ENCODE peak calls at places on chromosomes 12 and 14, in eight cellular contexts. D is fibroblast of villous mesenchyme, L is SK-N-SH, Q is progenitor cell of endocrine pancreas, Z is mesothelial cell of epicardium, B is astrocyte of the spinal cord, T is foreskin keratinocyte, I is dorsolateral prefrontal cortex. O is an unnamed sample.

GRCh38 chr12:131007031-131007793 is 53.5 kb downstream of the ADGRD1 start:
- DNase-seq in D (no peak), L (peak; percentile 89), T (no peak), Z (no peak), B (no peak), Q (no peak), I (peak; percentile 31), O (no peak)

GRCh38 chr14:72796935-72797334 is 97.0 kb downstream of the DPF3 start:
- DNase-seq in T (no peak), D (no peak), Z (no peak), I (no peak), B (no peak), Q (no peak), L (no peak), O (no peak)

GRCh38 chr12:48818831-48819590 is 715 bp downstream of the CACNB3 start:
- DNase-seq in Q (no peak), I (no peak), Z (no peak), D (peak; percentile 23), B (no peak), T (no peak), L (no peak), O (no peak)

GRCh38 chr12:113926792-113927191 is 39.3 kb downstream of the RBM19 start:
- DNase-seq in T (no peak), Q (no peak), B (peak; percentile 14), Z (no peak), I (no peak), L (no peak), D (no peak), O (no peak)

GRCh38 chr14:103436533-103436932 is 51.3 kb downstream of the MARK3 start:
- DNase-seq in B (peak; percentile 23), D (peak; percentile 61), Q (no peak), Z (no peak), L (no peak), T (peak; percentile 9), I (no peak), O (no peak)

GRCh38 chr12:106369624-106370346 is 12.2 kb downstream of the POLR3B start:
- DNase-seq in Q (no peak), L (no peak), I (no peak), Z (no peak), B (peak; percentile 72), T (peak; percentile 88), D (peak; percentile 79), O (no peak)

GRCh38 chr14:51369814-51370213 is 129.8 kb downstream of the TMX1 start:
- DNase-seq in Z (no peak), Q (no peak), I (no peak), D (no peak), T (no peak), L (no peak), B (no peak), O (no peak)

GRCh38 chr12:94230357-94230905 is 82.1 kb downstream of the PLXNC1 start:
- DNase-seq in I (no peak), L (no peak), Q (no peak), T (no peak), Z (no peak), B (no peak), D (peak; percentile 23), O (no peak)

GRCh38 chr12:64104376-64104775 is 117.7 kb downstream of the KICS2 start:
- DNase-seq in B (peak; percentile 44), Q (no peak), T (peak; percentile 88), Z (no peak), D (peak; percentile 77), I (no peak), L (no peak), O (no peak)

DNA sequence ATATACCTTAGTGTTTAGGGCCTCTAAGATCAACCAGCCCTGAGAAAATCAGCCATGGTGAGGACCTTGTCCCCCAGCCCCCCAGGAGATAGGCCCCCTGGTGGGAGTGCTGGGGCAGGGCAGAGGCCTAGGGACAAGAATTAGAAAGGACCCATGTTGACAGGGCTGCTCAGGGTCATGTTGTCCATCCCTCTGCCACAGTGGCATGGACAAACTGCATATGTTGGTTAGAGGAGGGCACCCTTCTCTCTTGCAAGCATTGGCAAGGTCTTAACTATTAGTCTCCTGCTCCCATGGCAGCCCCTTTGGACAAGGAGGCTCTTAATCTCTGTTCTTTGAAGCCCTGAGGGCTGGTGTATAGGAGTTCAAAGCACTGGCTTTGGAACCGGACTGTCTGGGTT is 755 bp upstream of the PTPN6 start:
- DNase-seq in Z (no peak), B (no peak), I (no peak), L (peak; percentile 62), T (no peak), D (no peak), Q (no peak), O (no peak)
- TF ChIP-seq CTCF in Z (no peak), B (peak; percentile 21), I (no peak), L (peak; percentile 41), T (peak; percentile 28), D (peak; percentile 33), Q (peak; percentile 59), O (peak; percentile 8)

GRCh38 chr12:1533602-1534304 is 60.6 kb downstream of the FBXL14 start:
- DNase-seq in Q (no peak), I (no peak), Z (no peak), D (no peak), B (peak; percentile 80), L (no peak), T (no peak), O (no peak)
- TF ChIP-seq CTCF in Q (no peak), I (no peak), Z (no peak), D (no peak), B (no peak), L (no peak), T (no peak), O (no peak)

DNA sequence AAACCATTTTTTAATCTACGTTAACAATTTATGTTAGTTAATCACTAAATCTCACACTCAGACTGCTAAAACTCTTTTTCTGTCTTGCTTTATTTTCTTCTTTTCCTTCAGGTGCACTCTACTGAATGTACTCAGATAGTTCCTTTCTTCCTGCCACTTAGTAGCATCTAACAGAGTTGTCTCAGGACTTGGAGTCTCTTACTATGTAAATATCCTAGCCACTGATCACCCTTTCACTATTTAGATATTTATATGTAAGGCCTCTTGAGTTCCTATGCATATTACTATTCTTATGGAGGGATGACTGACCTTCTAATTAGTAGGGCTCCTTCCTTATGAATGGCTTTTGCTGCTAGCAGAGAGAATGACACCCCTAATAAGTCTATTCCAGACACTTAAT is 586.3 kb downstream of the RERGL start:
- DNase-seq in Z (no peak), B (no peak), D (no peak), L (no peak), T (no peak), I (no peak), Q (no peak), O (no peak)
- TF ChIP-seq CTCF in Z (no peak), B (no peak), D (no peak), L (no peak), T (no peak), I (no peak), Q (no peak), O (no peak)

GRCh38 chr12:22981711-22982110 is 356.7 kb downstream of the ETNK1 start:
- DNase-seq in B (peak; percentile 46), Q (no peak), I (no peak), Z (no peak), D (peak; percentile 66), T (peak; percentile 29), L (no peak), O (no peak)
- TF ChIP-seq CTCF in B (peak; percentile 33), Q (no peak), I (no peak), Z (no peak), D (peak; percentile 49), T (peak; percentile 52), L (peak; percentile 27), O (peak; percentile 33)

DNA sequence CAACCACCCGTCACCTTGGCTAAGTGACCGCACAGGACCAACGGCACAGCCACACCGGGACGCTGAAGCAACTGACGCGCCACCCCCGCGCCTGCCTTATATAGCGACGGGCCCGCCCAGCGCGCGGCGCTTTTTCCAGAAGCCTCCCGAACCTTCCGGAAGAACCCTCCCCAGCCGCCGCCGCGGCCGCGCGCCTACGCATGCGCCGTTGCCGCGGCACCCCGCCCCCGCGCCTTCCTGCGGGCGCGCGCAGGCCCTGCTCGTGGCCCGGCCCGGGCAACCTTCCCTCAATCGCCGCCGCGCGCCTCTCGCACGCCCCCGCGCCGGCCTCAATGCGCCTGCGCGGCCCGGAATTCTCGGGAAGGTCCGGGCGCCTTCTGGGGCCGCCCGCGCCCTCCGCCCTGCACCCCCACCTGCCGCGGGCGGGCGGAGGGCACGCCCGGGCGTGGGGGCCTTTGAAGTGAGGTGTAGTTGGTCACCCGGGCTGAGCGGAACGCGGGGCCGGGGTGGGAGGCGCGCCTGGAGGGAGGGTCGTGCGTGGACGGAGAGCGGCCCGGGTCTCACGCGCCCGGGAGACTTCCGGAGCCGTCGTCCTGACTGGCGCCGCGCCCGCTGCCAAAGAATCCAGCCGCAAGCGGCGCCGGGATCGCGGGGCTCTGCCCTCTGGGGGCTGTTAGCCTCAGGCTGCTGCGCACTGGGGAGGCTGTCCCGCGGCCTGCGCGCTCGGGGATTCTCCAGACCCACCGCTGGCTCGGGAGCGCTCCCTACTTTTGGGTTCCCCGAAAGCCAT is at the start of gene HSP90AA1:
- DNase-seq in B (peak; percentile 92), L (peak; percentile 99), D (peak; percentile 90), T (peak; percentile 76), Z (peak; percentile 96), I (peak; percentile 87), Q (peak; percentile 90), O (peak; percentile 85)
- TF ChIP-seq CTCF in B (peak; percentile 19), L (peak; percentile 31), D (peak; percentile 20), T (peak; percentile 16), Z (no peak), I (peak; percentile 55), Q (peak; percentile 20), O (no peak)

DNA sequence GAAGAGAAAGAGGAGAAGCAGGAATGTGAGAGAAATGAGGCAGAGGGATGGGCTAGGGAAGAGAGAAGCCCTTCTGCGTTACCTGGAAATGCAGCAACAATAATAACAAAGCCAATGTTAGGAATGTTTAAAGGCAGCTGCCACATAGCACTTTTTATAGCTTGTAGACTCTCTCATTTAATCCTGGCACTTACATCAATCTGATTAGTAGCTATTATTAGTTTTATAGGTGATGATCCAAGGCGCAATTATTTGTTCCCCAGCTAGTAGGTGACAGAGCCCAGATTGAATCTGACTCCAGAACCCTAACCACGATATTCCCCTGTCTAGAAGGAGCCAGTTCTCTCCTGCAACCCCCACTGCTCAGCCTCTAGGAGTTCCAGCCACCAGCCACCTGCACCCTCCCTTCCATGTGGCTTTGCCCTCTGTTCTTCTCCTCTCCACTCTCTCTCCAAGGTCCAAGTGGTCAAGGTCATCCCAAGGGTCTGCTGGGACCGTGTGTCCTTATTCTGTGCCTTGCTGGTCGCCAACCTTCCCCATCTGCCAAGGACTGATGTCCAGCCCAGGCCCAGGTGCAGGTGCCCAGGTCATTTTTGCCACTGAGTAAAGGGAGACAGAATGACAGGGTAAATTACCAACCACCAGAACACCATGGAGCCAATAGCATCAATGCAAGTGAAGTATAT is 29.4 kb upstream of the CIPC start:
- DNase-seq in Z (no peak), T (no peak), Q (no peak), D (no peak), B (no peak), I (no peak), L (no peak), O (no peak)
- TF ChIP-seq CTCF in Z (no peak), T (no peak), Q (no peak), D (no peak), B (no peak), I (peak; percentile 14), L (no peak), O (no peak)

GRCh38 chr14:24944800-24945199 is 105.1 kb downstream of the STXBP6 start:
- DNase-seq in Q (no peak), D (no peak), L (no peak), Z (no peak), I (no peak), B (no peak), T (no peak), O (no peak)
- TF ChIP-seq CTCF in Q (no peak), D (no peak), L (no peak), Z (no peak), I (no peak), B (no peak), T (no peak), O (no peak)

GRCh38 chr14:66435683-66436082 is 50.5 kb upstream of the CCDC196 start:
- DNase-seq in T (peak; percentile 7), D (no peak), Q (no peak), B (no peak), L (no peak), Z (no peak), I (no peak), O (no peak)
- TF ChIP-seq CTCF in T (no peak), D (no peak), Q (no peak), B (no peak), L (no peak), Z (no peak), I (no peak), O (no peak)

O was measured in D721Med.